ENCODE peak calls at places on chromosomes 2 and 18, in eight cellular contexts. Z is CD4-positive, alpha-beta memory T cell; H is left ventricle myocardium inferior; T is aorta; W is Right ventricle myocardium superior; G is ascending aorta; X is HEK293T; S is KG1. J is an unnamed sample.

GRCh38 chr2:180656455-180656847 is 324.0 kb upstream of the UBE2E3 start:
- DNase-seq in W (no peak), S (no peak), H (no peak), Z (no peak), G (no peak), X (no peak), T (no peak), J (no peak)

GRCh38 chr2:127697482-127698180 is 3.7 kb upstream of the SFT2D3 start:
- DNase-seq in S (no peak), G (peak; percentile 57), W (no peak), T (no peak), X (no peak), Z (no peak), H (no peak), J (no peak)

GRCh38 chr2:1517786-1518500 is 104.7 kb downstream of the TPO start:
- DNase-seq in H (no peak), X (no peak), Z (no peak), W (no peak), T (no peak), G (no peak), S (peak; percentile 29), J (peak; percentile 65)

GRCh38 chr2:172288603-172289002 is 138.8 kb upstream of the ITGA6 start:
- DNase-seq in X (no peak), G (no peak), H (no peak), W (no peak), T (no peak), S (no peak), Z (peak; percentile 47), J (no peak)

GRCh38 chr2:53259395-53260009 is 508.1 kb upstream of the CHAC2 start:
- DNase-seq in G (no peak), S (no peak), W (no peak), T (no peak), X (no peak), H (no peak), Z (no peak), J (peak; percentile 62)

GRCh38 chr18:21853020-21853419 is 112.4 kb downstream of the MIB1 start:
- DNase-seq in G (no peak), S (no peak), T (no peak), X (no peak), W (no peak), Z (no peak), H (no peak), J (no peak)

GRCh38 chr2:32825291-32825712 is 121.5 kb upstream of the LTBP1 start:
- DNase-seq in Z (no peak), H (peak; percentile 36), W (peak; percentile 60), S (no peak), T (no peak), G (no peak), X (no peak), J (no peak)

GRCh38 chr2:7915302-7916200 is 766.3 kb upstream of the ID2 start:
- DNase-seq in Z (no peak), W (no peak), X (no peak), H (no peak), T (no peak), G (no peak), S (no peak), J (no peak)

GRCh38 chr2:188527110-188527509 is 235.4 kb downstream of the GULP1 start:
- DNase-seq in W (no peak), T (no peak), G (no peak), H (no peak), S (no peak), X (no peak), Z (no peak), J (no peak)

GRCh38 chr18:31490387-31490786 is 7.6 kb upstream of the DSG2 start:
- DNase-seq in G (no peak), T (no peak), H (no peak), X (no peak), Z (no peak), S (no peak), W (no peak), J (no peak)

GRCh38 chr2:232700154-232700553 is 3.0 kb downstream of the GIGYF2 start:
- DNase-seq in W (no peak), T (no peak), X (no peak), Z (no peak), G (no peak), S (no peak), H (no peak), J (no peak)

GRCh38 chr2:187117483-187117882 is 268.5 kb upstream of the ZSWIM2 start:
- DNase-seq in G (no peak), H (no peak), W (no peak), X (no peak), T (no peak), S (no peak), Z (no peak), J (no peak)

GRCh38 chr2:113219889-113220641 is 46.3 kb downstream of the PSD4 start:
- DNase-seq in T (peak; percentile 90), H (peak; percentile 51), Z (no peak), W (peak; percentile 79), X (no peak), G (peak; percentile 81), S (no peak), J (peak; percentile 90)

GRCh38 chr2:58428553-58429284 is 187.6 kb upstream of the FANCL start:
- DNase-seq in G (no peak), Z (no peak), W (no peak), H (no peak), T (no peak), X (peak; percentile 19), S (no peak), J (peak; percentile 56)

GRCh38 chr2:203033395-203033794 is 18.7 kb downstream of the NBEAL1 start:
- DNase-seq in W (no peak), T (no peak), S (no peak), Z (no peak), H (no peak), G (no peak), X (no peak), J (no peak)

GRCh38 chr2:168796583-168797285 is 5.7 kb upstream of the NOSTRIN start:
- DNase-seq in Z (no peak), X (no peak), H (no peak), G (no peak), T (no peak), W (no peak), S (no peak), J (no peak)

GRCh38 chr2:184178229-184178628 is 420.1 kb upstream of the ZNF804A start:
- DNase-seq in W (no peak), X (no peak), Z (no peak), T (no peak), H (no peak), S (no peak), G (no peak), J (no peak)

GRCh38 chr18:61771861-61772260 is 120.9 kb downstream of the RNF152 start:
- DNase-seq in T (no peak), S (no peak), Z (no peak), G (no peak), W (no peak), X (no peak), H (no peak), J (no peak)

GRCh38 chr2:26432856-26433255 is 31.1 kb downstream of the DRC1 start:
- DNase-seq in G (no peak), S (no peak), X (no peak), W (no peak), H (no peak), T (no peak), Z (no peak), J (no peak)